ENCODE peak calls at places on chromosomes 3 and 15, in seven cellular contexts. Y, J, A, F, I, T and K are unnamed samples.

GRCh38 chr15:51223771-51224229 is 114.6 kb downstream of the CYP19A1 start:
- DNase-seq in A (peak; percentile 77), Y (peak; percentile 63), T (no peak), I (no peak), J (no peak), F (no peak), K (peak; percentile 62)

GRCh38 chr15:95280711-95281110 is 1049.3 kb downstream of the MCTP2 start:
- DNase-seq in J (no peak), F (no peak), A (no peak), Y (no peak), I (no peak), T (no peak), K (no peak)

GRCh38 chr3:125662675-125663074 is 67.4 kb upstream of the OSBPL11 start:
- DNase-seq in Y (no peak), J (no peak), A (no peak), T (no peak), I (no peak), F (no peak), K (no peak)

GRCh38 chr3:54967586-54968244 is 39.9 kb upstream of the LRTM1 start:
- DNase-seq in F (no peak), J (no peak), I (no peak), Y (peak; percentile 92), T (no peak), A (peak; percentile 83), K (no peak)

GRCh38 chr3:31581660-31582059 is 48.9 kb downstream of the STT3B start:
- DNase-seq in A (no peak), Y (no peak), T (no peak), I (no peak), J (no peak), F (no peak), K (no peak)

GRCh38 chr3:65438612-65439011 is 600.1 kb downstream of the MAGI1 start:
- DNase-seq in F (no peak), A (no peak), Y (no peak), T (no peak), I (no peak), J (no peak), K (no peak)

GRCh38 chr3:149115114-149115513 is 14.3 kb upstream of the HPS3 start:
- DNase-seq in J (no peak), T (no peak), F (no peak), I (no peak), A (no peak), Y (no peak), K (no peak)

GRCh38 chr15:51708013-51708412 is 26.7 kb downstream of the SCG3 start:
- DNase-seq in Y (no peak), F (no peak), T (peak; percentile 62), A (no peak), I (no peak), J (peak; percentile 42), K (no peak)

GRCh38 chr3:20123121-20123652 is 62.8 kb downstream of the SGO1 start:
- DNase-seq in F (no peak), I (no peak), J (no peak), T (no peak), Y (no peak), A (no peak), K (no peak)

GRCh38 chr15:52783929-52784798 is 6.0 kb downstream of the ONECUT1 start:
- DNase-seq in I (no peak), J (peak; percentile 70), A (no peak), Y (no peak), F (no peak), T (no peak), K (no peak)

GRCh38 chr3:155386817-155387403 is 93.4 kb upstream of the STRIT1 start:
- DNase-seq in A (no peak), T (no peak), J (no peak), I (no peak), Y (no peak), F (no peak), K (no peak)

GRCh38 chr3:186596568-186597287 is 16.1 kb upstream of the AHSG start:
- DNase-seq in Y (no peak), I (no peak), J (no peak), T (no peak), F (no peak), A (peak; percentile 5), K (no peak)

GRCh38 chr3:76997733-76998132 is 42.2 kb upstream of the ROBO2 start:
- DNase-seq in I (no peak), Y (no peak), T (no peak), J (no peak), F (no peak), A (peak; percentile 65), K (peak; percentile 43)

GRCh38 chr3:137171834-137172603 is 214.2 kb downstream of the IL20RB start:
- DNase-seq in T (no peak), J (no peak), F (no peak), A (no peak), Y (no peak), I (no peak), K (no peak)

GRCh38 chr15:47708116-47708515 is 9.2 kb upstream of the SEMA6D start:
- DNase-seq in J (no peak), Y (no peak), F (no peak), T (no peak), I (no peak), A (no peak), K (no peak)

GRCh38 chr3:60841355-60841754 is 409.9 kb downstream of the FHIT start:
- DNase-seq in Y (no peak), A (peak; percentile 21), I (no peak), F (no peak), T (no peak), J (peak; percentile 17), K (peak; percentile 8)

GRCh38 chr3:111531446-111531845 is 10.6 kb upstream of the CD96 start:
- DNase-seq in F (no peak), T (no peak), Y (no peak), A (peak; percentile 47), I (no peak), J (no peak), K (no peak)

GRCh38 chr3:89320186-89320585 is 212.8 kb downstream of the EPHA3 start:
- DNase-seq in F (no peak), T (no peak), Y (no peak), I (no peak), A (no peak), J (no peak), K (no peak)

GRCh38 chr3:129605593-129606521 is 619 bp downstream of the PLXND1 start:
- DNase-seq in F (no peak), A (peak; percentile 55), J (peak; percentile 60), I (peak; percentile 69), T (no peak), Y (no peak), K (no peak)

GRCh38 chr3:41863024-41863423 is 98.9 kb downstream of the ULK4 start:
- DNase-seq in F (no peak), T (peak; percentile 3), A (no peak), Y (no peak), I (no peak), J (no peak), K (no peak)

GRCh38 chr3:61650719-61651118 is 89.3 kb downstream of the PTPRG start:
- DNase-seq in J (no peak), Y (no peak), T (no peak), A (no peak), F (no peak), I (no peak), K (no peak)

GRCh38 chr15:67927501-67928156 is 87.8 kb upstream of the RNU6-1 start:
- DNase-seq in J (peak; percentile 34), F (no peak), I (peak; percentile 83), Y (no peak), T (no peak), A (peak; percentile 90), K (peak; percentile 86)

GRCh38 chr3:23713641-23714040 is 92.1 kb upstream of the UBE2E1 start:
- DNase-seq in I (no peak), F (no peak), J (no peak), A (peak; percentile 28), Y (no peak), T (no peak), K (peak; percentile 18)

GRCh38 chr3:136929984-136930671 is 27.7 kb upstream of the IL20RB start:
- DNase-seq in T (no peak), J (no peak), A (peak; percentile 15), Y (no peak), I (peak; percentile 67), F (no peak), K (no peak)

GRCh38 chr15:83436513-83437158 is 10.5 kb upstream of the SH3GL3 start:
- DNase-seq in F (no peak), Y (no peak), A (peak; percentile 68), I (no peak), T (peak; percentile 5), J (no peak), K (peak; percentile 54)

GRCh38 chr3:76638006-76638405 is 401.9 kb upstream of the ROBO2 start:
- DNase-seq in A (no peak), T (no peak), J (no peak), Y (no peak), F (no peak), I (no peak), K (no peak)

GRCh38 chr3:45642731-45643152 is 46.5 kb upstream of the SACM1L start:
- DNase-seq in I (no peak), F (no peak), A (peak; percentile 86), Y (no peak), J (no peak), T (peak; percentile 21), K (peak; percentile 70)

GRCh38 chr3:157148123-157148889 is 11.6 kb downstream of the CCNL1 start:
- DNase-seq in Y (no peak), A (no peak), T (no peak), F (no peak), I (no peak), J (no peak), K (no peak)

GRCh38 chr3:13432093-13432492 is 12.0 kb upstream of the NUP210 start:
- DNase-seq in T (no peak), A (no peak), F (no peak), Y (no peak), I (no peak), J (no peak), K (no peak)

GRCh38 chr15:63587527-63587926 is 9.7 kb upstream of the FBXL22 start:
- DNase-seq in F (no peak), Y (no peak), I (no peak), A (peak; percentile 30), T (no peak), J (no peak), K (no peak)

GRCh38 chr3:84958495-84959469 is at the start of gene CADM2:
- DNase-seq in I (peak; percentile 92), A (peak; percentile 86), T (peak; percentile 83), J (peak; percentile 89), F (peak; percentile 88), Y (peak; percentile 32), K (peak; percentile 68)

GRCh38 chr15:40354408-40355171 is 3.4 kb upstream of the DISP2 start:
- DNase-seq in T (peak; percentile 61), F (no peak), J (no peak), Y (no peak), A (peak; percentile 76), I (no peak), K (no peak)

GRCh38 chr3:131072099-131072559 is 45.5 kb downstream of the NEK11 start:
- DNase-seq in A (peak; percentile 6), I (no peak), Y (no peak), J (no peak), T (no peak), F (no peak), K (no peak)